ENCODE peak calls at places on chromosomes 7 and 10, in six cellular contexts. One of them, this sample, is unnamed.

GRCh38 chr7:32115831-32116230 is 45.6 kb upstream of the PDE1C start:
- DNase-seq in keratinocyte: peak
- DNase-seq in GM12865: no peak
- DNase-seq in NCI-H1694: no peak
- DNase-seq in stromal cell of bone marrow: no peak
- DNase-seq in OCI-LY7: no peak
- DNase-seq in this sample: peak

GRCh38 chr10:103448751-103449150 is 3.4 kb downstream of the CALHM2 start:
- DNase-seq in stromal cell of bone marrow: peak
- DNase-seq in GM12865: no peak
- DNase-seq in OCI-LY7: no peak
- DNase-seq in NCI-H1694: no peak
- DNase-seq in keratinocyte: peak
- DNase-seq in this sample: peak

GRCh38 chr10:75229961-75230360 is 5.8 kb downstream of the COMTD1 start:
- DNase-seq in GM12865: no peak
- DNase-seq in NCI-H1694: no peak
- DNase-seq in OCI-LY7: no peak
- DNase-seq in stromal cell of bone marrow: no peak
- DNase-seq in keratinocyte: no peak
- DNase-seq in this sample: no peak

GRCh38 chr7:31033674-31034073 is 18.4 kb upstream of the ADCYAP1R1 start:
- DNase-seq in NCI-H1694: no peak
- DNase-seq in GM12865: no peak
- DNase-seq in stromal cell of bone marrow: no peak
- DNase-seq in keratinocyte: no peak
- DNase-seq in OCI-LY7: no peak
- DNase-seq in this sample: no peak

GRCh38 chr10:69871074-69871473 is 69.4 kb downstream of the COL13A1 start:
- DNase-seq in NCI-H1694: no peak
- DNase-seq in stromal cell of bone marrow: no peak
- DNase-seq in GM12865: no peak
- DNase-seq in keratinocyte: no peak
- DNase-seq in OCI-LY7: no peak
- DNase-seq in this sample: no peak

GRCh38 chr7:100492738-100493475 is 9.2 kb downstream of the NYAP1 start:
- DNase-seq in stromal cell of bone marrow: no peak
- DNase-seq in keratinocyte: no peak
- DNase-seq in GM12865: no peak
- DNase-seq in NCI-H1694: no peak
- DNase-seq in OCI-LY7: no peak
- DNase-seq in this sample: no peak

GRCh38 chr10:129934196-129934925 is 29.7 kb downstream of the EBF3 start:
- DNase-seq in GM12865: no peak
- DNase-seq in stromal cell of bone marrow: no peak
- DNase-seq in NCI-H1694: no peak
- DNase-seq in OCI-LY7: no peak
- DNase-seq in keratinocyte: no peak
- DNase-seq in this sample: no peak

GRCh38 chr7:91694221-91694856 is 186.2 kb downstream of the MTERF1 start:
- DNase-seq in stromal cell of bone marrow: no peak
- DNase-seq in GM12865: no peak
- DNase-seq in keratinocyte: no peak
- DNase-seq in OCI-LY7: no peak
- DNase-seq in NCI-H1694: no peak
- DNase-seq in this sample: peak

GRCh38 chr7:23787272-23787671 is 77.3 kb downstream of the STK31 start:
- DNase-seq in GM12865: no peak
- DNase-seq in OCI-LY7: no peak
- DNase-seq in keratinocyte: no peak
- DNase-seq in stromal cell of bone marrow: no peak
- DNase-seq in NCI-H1694: no peak
- DNase-seq in this sample: no peak

This sample was measured in astrocyte of the hippocampus.